ENCODE peak calls at places on chromosomes 11 and 22, in nine cellular contexts. Z, R, B, W, K, M, G, U and X are unnamed samples.

GRCh38 chr11:116179346-116179850 is 593.4 kb downstream of the BUD13 start:
- DNase-seq in Z (no peak), R (no peak), B (no peak), W (no peak), K (peak), M (no peak), G (no peak), U (no peak), X (no peak)

GRCh38 chr11:2892215-2893020 is 6.8 kb upstream of the CDKN1C start:
- DNase-seq in Z (peak), R (peak), B (peak), W (peak), K (peak), M (peak), G (peak), U (peak), X (peak)

GRCh38 chr11:61543606-61544306 is 35.2 kb downstream of the LRRC10B start:
- DNase-seq in Z (no peak), R (no peak), B (no peak), W (no peak), K (peak), M (no peak), G (no peak), U (no peak), X (no peak)

GRCh38 chr22:44279059-44279340 is 33.8 kb downstream of the SHISAL1 start:
- DNase-seq in Z (no peak), R (no peak), B (no peak), W (no peak), K (no peak), M (no peak), G (no peak), U (no peak), X (no peak)

GRCh38 chr11:109911488-109911887 is 181.7 kb upstream of the ZC3H12C start:
- DNase-seq in Z (no peak), R (no peak), B (no peak), W (no peak), K (no peak), M (no peak), G (no peak), U (no peak), X (no peak)

GRCh38 chr11:118916842-118917388 is 8.8 kb downstream of the BCL9L start:
- DNase-seq in Z (peak), R (peak), B (peak), W (no peak), K (no peak), M (no peak), G (no peak), U (no peak), X (no peak)

GRCh38 chr11:36339899-36340298 is 43.8 kb downstream of the PRR5L start:
- DNase-seq in Z (no peak), R (no peak), B (no peak), W (no peak), K (no peak), M (no peak), G (no peak), U (no peak), X (no peak)

GRCh38 chr11:84291996-84292395 is 1005.8 kb upstream of the CCDC90B start:
- DNase-seq in Z (no peak), R (no peak), B (peak), W (no peak), K (peak), M (no peak), G (no peak), U (no peak), X (no peak)

GRCh38 chr11:48005878-48006277 is 25.5 kb downstream of the PTPRJ start:
- DNase-seq in Z (no peak), R (no peak), B (no peak), W (no peak), K (no peak), M (no peak), G (peak), U (no peak), X (no peak)

GRCh38 chr22:42993651-42994275 is 21.2 kb downstream of the PACSIN2 start:
- DNase-seq in Z (no peak), R (no peak), B (peak), W (no peak), K (no peak), M (no peak), G (no peak), U (no peak), X (no peak)

GRCh38 chr11:76243648-76244285 is 37.5 kb upstream of the WNT11 start:
- DNase-seq in Z (peak), R (no peak), B (no peak), W (no peak), K (no peak), M (no peak), G (no peak), U (no peak), X (no peak)

GRCh38 chr11:69055598-69056516 is 7.1 kb downstream of the TPCN2 start:
- DNase-seq in Z (peak), R (no peak), B (no peak), W (no peak), K (no peak), M (no peak), G (peak), U (no peak), X (no peak)

GRCh38 chr22:30348837-30349236 is 7.9 kb downstream of the SF3A1 start:
- DNase-seq in Z (no peak), R (no peak), B (peak), W (no peak), K (no peak), M (no peak), G (no peak), U (no peak), X (no peak)

GRCh38 chr11:22703040-22703439 is 36.6 kb downstream of the GAS2 start:
- DNase-seq in Z (no peak), R (no peak), B (no peak), W (no peak), K (peak), M (peak), G (no peak), U (peak), X (no peak)

GRCh38 chr11:848380-848931 is 5.8 kb downstream of the TSPAN4 start:
- DNase-seq in Z (peak), R (no peak), B (peak), W (peak), K (peak), M (no peak), G (peak), U (no peak), X (peak)

GRCh38 chr11:69383946-69384547 is 90.1 kb downstream of the MYEOV start:
- DNase-seq in Z (peak), R (no peak), B (no peak), W (no peak), K (no peak), M (no peak), G (no peak), U (no peak), X (no peak)

GRCh38 chr22:22392131-22392530 is 116.4 kb downstream of the ZNF280B start:
- DNase-seq in Z (no peak), R (no peak), B (no peak), W (no peak), K (no peak), M (no peak), G (no peak), U (no peak), X (no peak)

GRCh38 chr11:71472941-71473792 is 20.2 kb downstream of the NADSYN1 start:
- DNase-seq in Z (no peak), R (no peak), B (no peak), W (no peak), K (no peak), M (no peak), G (no peak), U (no peak), X (no peak)

GRCh38 chr11:100876826-100877545 is 189.9 kb downstream of the ARHGAP42 start:
- DNase-seq in Z (no peak), R (no peak), B (peak), W (no peak), K (peak), M (peak), G (no peak), U (no peak), X (no peak)

GRCh38 chr22:27378994-27379393 is 422.6 kb downstream of the MN1 start:
- DNase-seq in Z (no peak), R (no peak), B (no peak), W (no peak), K (no peak), M (no peak), G (no peak), U (no peak), X (no peak)

GRCh38 chr11:61037694-61038093 is 64.6 kb upstream of the CD5 start:
- DNase-seq in Z (no peak), R (peak), B (no peak), W (no peak), K (no peak), M (no peak), G (no peak), U (no peak), X (no peak)

GRCh38 chr11:78313898-78314297 is 103.7 kb downstream of the GAB2 start:
- DNase-seq in Z (no peak), R (no peak), B (no peak), W (no peak), K (peak), M (no peak), G (no peak), U (no peak), X (no peak)

GRCh38 chr11:105151936-105152554 is 12.5 kb upstream of the CARD18 start:
- DNase-seq in Z (no peak), R (no peak), B (no peak), W (no peak), K (no peak), M (no peak), G (no peak), U (no peak), X (no peak)

GRCh38 chr22:27283714-27284113 is 517.8 kb downstream of the MN1 start:
- DNase-seq in Z (no peak), R (no peak), B (no peak), W (no peak), K (no peak), M (no peak), G (no peak), U (no peak), X (no peak)

GRCh38 chr11:12684821-12685220 is 10.6 kb downstream of the TEAD1 start:
- DNase-seq in Z (no peak), R (no peak), B (no peak), W (no peak), K (no peak), M (no peak), G (no peak), U (no peak), X (no peak)

GRCh38 chr11:106461148-106461547 is 383.7 kb downstream of the AASDHPPT start:
- DNase-seq in Z (peak), R (no peak), B (no peak), W (no peak), K (no peak), M (no peak), G (no peak), U (no peak), X (no peak)

GRCh38 chr22:47432683-47433082 is 670.2 kb downstream of the TBC1D22A start:
- DNase-seq in Z (no peak), R (no peak), B (no peak), W (no peak), K (no peak), M (no peak), G (no peak), U (no peak), X (no peak)

GRCh38 chr11:6388747-6389146 is 1.5 kb upstream of the SMPD1 start:
- DNase-seq in Z (no peak), R (no peak), B (no peak), W (no peak), K (no peak), M (no peak), G (no peak), U (no peak), X (no peak)

GRCh38 chr22:48429621-48430020 is 1398.1 kb downstream of the BRD1 start:
- DNase-seq in Z (peak), R (no peak), B (no peak), W (no peak), K (no peak), M (no peak), G (no peak), U (no peak), X (no peak)